ENCODE peak calls at places on chromosomes 7 and 10, in four cellular contexts. Z, W, V and R are unnamed samples.

GRCh38 chr10:82282782-82283456 is 407.9 kb downstream of the NRG3 start:
- DNase-seq in Z (no peak), W (no peak), V (no peak), R (no peak)

GRCh38 chr10:24665001-24665400 is 58.7 kb downstream of the ARHGAP21 start:
- DNase-seq in Z (no peak), W (no peak), V (no peak), R (no peak)

GRCh38 chr10:1938317-1938716 is 201.0 kb upstream of the ADARB2 start:
- DNase-seq in Z (no peak), W (no peak), V (no peak), R (no peak)

GRCh38 chr10:31618541-31619291 is 299.7 kb downstream of the ZEB1 start:
- DNase-seq in Z (no peak), W (no peak), V (peak; percentile 45), R (no peak)

GRCh38 chr7:17769918-17770317 is 170.4 kb downstream of the SNX13 start:
- DNase-seq in Z (no peak), W (peak; percentile 72), V (peak; percentile 49), R (peak; percentile 53)

GRCh38 chr7:130365511-130366441 is 14.5 kb upstream of the CPA1 start:
- DNase-seq in Z (no peak), W (no peak), V (peak; percentile 92), R (no peak)

GRCh38 chr7:22016547-22016946 is 70.8 kb upstream of the CDCA7L start:
- DNase-seq in Z (no peak), W (no peak), V (no peak), R (no peak)

GRCh38 chr10:6647811-6648526 is 67.9 kb upstream of the PRKCQ start:
- DNase-seq in Z (no peak), W (peak; percentile 72), V (no peak), R (peak; percentile 43)

GRCh38 chr7:121937224-121937623 is 64.3 kb downstream of the PTPRZ1 start:
- DNase-seq in Z (no peak), W (no peak), V (no peak), R (no peak)

GRCh38 chr7:135601182-135601581 is 43.5 kb downstream of the NUP205 start:
- DNase-seq in Z (no peak), W (no peak), V (no peak), R (no peak)

GRCh38 chr7:102272075-102272916 is 14.4 kb upstream of the SH2B2 start:
- DNase-seq in Z (no peak), W (peak; percentile 81), V (peak; percentile 87), R (peak; percentile 71)

GRCh38 chr7:116525913-116526857 is 1.3 kb downstream of the CAV1 start:
- DNase-seq in Z (peak; percentile 88), W (peak; percentile 88), V (peak; percentile 89), R (peak; percentile 82)

GRCh38 chr10:111475720-111476119 is 398.9 kb downstream of the ADRA2A start:
- DNase-seq in Z (no peak), W (no peak), V (no peak), R (no peak)

GRCh38 chr7:37248396-37248836 is 200.2 kb downstream of the ELMO1 start:
- DNase-seq in Z (no peak), W (no peak), V (peak; percentile 77), R (no peak)

GRCh38 chr7:104552102-104552501 is 223.7 kb downstream of the LHFPL3 start:
- DNase-seq in Z (no peak), W (peak; percentile 60), V (no peak), R (no peak)
- TF ChIP-seq CTCF in Z (no peak), W (no peak), V (no peak), R (no peak)

GRCh38 chr10:108691126-108691525 is 1232.2 kb downstream of the XPNPEP1 start:
- DNase-seq in Z (no peak), W (no peak), V (no peak), R (no peak)
- H3K9me3 ChIP-seq in Z (no peaks in the 10 kb centered on the region), W (no peaks in the 10 kb centered on the region), V (no peaks in the 10 kb centered on the region), R (no peaks in the 10 kb centered on the region)

GRCh38 chr7:104956753-104957450 is 57.1 kb upstream of the KMT2E start:
- DNase-seq in Z (no peak), W (no peak), V (no peak), R (no peak)
- TF ChIP-seq EP300 in Z (no peak), W (no peak), V (no peak), R (no peak)

DNA sequence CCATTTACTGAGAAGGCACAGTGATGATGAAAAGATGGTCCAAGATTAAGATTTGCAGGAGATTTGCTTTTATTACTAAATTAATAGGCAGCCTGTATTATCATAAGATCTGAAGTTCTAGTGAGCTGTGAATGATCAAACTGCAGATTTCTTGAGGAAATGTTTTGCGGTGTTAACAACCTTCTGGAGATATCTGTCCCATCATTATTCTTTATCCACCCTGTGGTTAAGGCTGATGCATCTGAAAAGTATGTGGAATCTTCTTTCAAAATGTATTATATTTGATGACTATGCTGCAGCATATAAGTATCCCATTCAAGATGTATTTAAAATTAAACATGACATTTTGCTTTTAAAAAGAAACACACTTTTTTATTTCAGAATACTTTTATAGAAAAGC is 150.3 kb downstream of the POLR1F start:
- DNase-seq in Z (no peak), W (no peak), V (no peak), R (no peak)
- TF ChIP-seq CTCF in Z (no peak), W (no peak), V (no peak), R (no peak)

DNA sequence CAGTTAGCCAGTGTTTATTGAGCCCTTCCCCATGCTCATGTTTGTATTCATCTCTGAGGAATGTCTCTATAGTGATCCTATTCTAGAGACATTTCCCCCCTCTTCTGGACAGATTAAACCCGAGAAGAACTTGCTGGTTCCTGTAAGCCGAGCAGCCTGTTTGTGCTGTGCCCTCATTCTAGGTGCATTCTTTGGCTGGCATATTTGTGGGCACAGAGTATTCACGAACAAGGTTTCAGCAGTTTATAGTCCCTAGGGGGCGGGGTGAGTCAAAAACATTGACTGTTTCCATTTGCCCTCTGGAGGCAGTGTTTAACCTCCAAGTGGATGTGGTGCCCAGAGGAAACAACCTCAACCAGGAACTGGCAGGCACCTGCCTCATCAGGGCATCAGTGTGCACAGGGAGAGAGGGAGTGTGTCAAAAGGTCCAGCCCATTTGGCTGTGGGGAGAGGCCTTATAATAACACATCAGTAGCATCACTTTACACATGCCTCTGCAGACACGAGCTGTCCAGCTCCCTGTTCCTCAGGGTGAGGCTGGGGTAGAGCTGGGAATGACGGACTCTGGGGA is 273.3 kb upstream of the LRGUK start:
- DNase-seq in Z (no peak), W (peak; percentile 54), V (no peak), R (peak; percentile 32)
- H3K9me3 ChIP-seq in Z (no peaks in the 10 kb centered on the region), W (no peaks in the 10 kb centered on the region), V (no peaks in the 10 kb centered on the region), R (no peaks in the 10 kb centered on the region)

GRCh38 chr10:45594276-45595157 is 78.1 kb downstream of the ZFAND4 start:
- DNase-seq in Z (peak; percentile 96), W (peak; percentile 98), V (peak; percentile 93), R (peak; percentile 99)
- TF ChIP-seq EP300 in Z (no peak), W (peak; percentile 61), V (no peak), R (peak; percentile 90)

GRCh38 chr10:21532694-21533576 is 1.1 kb upstream of the MLLT10 start:
- DNase-seq in Z (no peak), W (peak; percentile 42), V (no peak), R (no peak)

GRCh38 chr10:21531164-21531563 is 2.9 kb upstream of the MLLT10 start:
- DNase-seq in Z (no peak), W (peak; percentile 38), V (no peak), R (no peak)

GRCh38 chr10:21534611-21535493 is 820 bp downstream of the MLLT10 start:
- DNase-seq in Z (no peak), W (peak; percentile 85), V (peak; percentile 74), R (peak; percentile 77)

GRCh38 chr10:21535494-21535818 is 1.4 kb downstream of the MLLT10 start:
- DNase-seq in Z (no peak), W (no peak), V (no peak), R (no peak)

GRCh38 chr10:21533577-21534475 is at the start of gene MLLT10:
- DNase-seq in Z (peak; percentile 93), W (peak; percentile 97), V (peak; percentile 98), R (peak; percentile 96)
- TF ChIP-seq CTCF in Z (peak; percentile 42), W (peak; percentile 19), V (peak; percentile 50), R (peak; percentile 9)

DNA sequence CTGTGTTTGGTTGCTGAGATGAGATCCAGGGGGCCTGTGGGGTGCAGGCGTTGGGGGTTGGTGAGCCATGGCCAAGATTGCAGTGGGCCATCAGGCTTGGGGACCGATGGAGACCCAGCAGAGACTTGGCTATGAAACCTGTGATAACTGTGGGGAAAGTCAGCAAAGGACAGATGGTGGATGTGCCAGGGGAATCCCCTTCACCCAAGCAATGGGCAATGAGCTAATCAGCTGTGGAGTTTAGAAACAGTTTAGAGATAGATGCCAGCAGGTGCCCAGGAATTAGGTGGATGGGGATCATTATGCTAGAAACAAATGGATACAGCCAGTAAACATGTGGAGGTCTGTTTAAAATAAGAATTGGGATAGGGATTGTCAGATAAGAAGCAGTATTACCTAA is 151.4 kb upstream of the FERD3L start:
- DNase-seq in Z (no peak), W (no peak), V (no peak), R (no peak)
- H3K9me3 ChIP-seq in Z (no peaks in the 10 kb centered on the region), W (no peaks in the 10 kb centered on the region), V (no peaks in the 10 kb centered on the region), R (no peaks in the 10 kb centered on the region)

GRCh38 chr7:150323682-150324365 is 479 bp upstream of the ACTR3C start:
- DNase-seq in Z (no peak), W (peak; percentile 51), V (no peak), R (no peak)

GRCh38 chr7:150324366-150324961 is 1.1 kb upstream of the ACTR3C start:
- DNase-seq in Z (no peak), W (peak; percentile 65), V (no peak), R (no peak)

GRCh38 chr7:150322114-150322832 is 882 bp upstream of the LRRC61 start:
- DNase-seq in Z (no peak), W (peak; percentile 98), V (no peak), R (no peak)

GRCh38 chr7:150321788-150322113 is 1.4 kb upstream of the LRRC61 start:
- DNase-seq in Z (no peak), W (no peak), V (no peak), R (no peak)

GRCh38 chr7:150322833-150323681 is at the start of the genes ACTR3C and LRRC61:
- DNase-seq in Z (no peak), W (peak; percentile 92), V (peak; percentile 80), R (peak; percentile 72)
- TF ChIP-seq EP300 in Z (no peak), W (peak; percentile 30), V (no peak), R (no peak)

GRCh38 chr7:42097756-42098155 is 139.3 kb downstream of the GLI3 start:
- DNase-seq in Z (no peak), W (no peak), V (no peak), R (no peak)
- TF ChIP-seq CTCF in Z (no peak), W (no peak), V (peak; percentile 11), R (no peak)